ENCODE peak calls at places on chromosomes 6 and 20, in four cellular contexts. R, C, I and B are unnamed samples.

GRCh38 chr20:15187612-15188011 is 850.2 kb upstream of the FLRT3 start:
- DNase-seq in C (no peak), I (no peak), R (no peak), B (no peak)

GRCh38 chr20:32017711-32018251 is 7.5 kb downstream of the CCM2L start:
- DNase-seq in C (no peak), I (no peak), R (no peak), B (peak)

GRCh38 chr6:159008656-159009288 is 8.8 kb upstream of the RSPH3 start:
- DNase-seq in C (peak), I (peak), R (no peak), B (peak)

GRCh38 chr20:58048096-58048702 is 180.3 kb downstream of the ANKRD60 start:
- DNase-seq in R (peak), C (peak), I (peak), B (no peak)

GRCh38 chr20:48523191-48523757 is 304.5 kb downstream of the PREX1 start:
- DNase-seq in I (peak), R (peak), C (peak), B (peak)

GRCh38 chr6:68876792-68877493 is 241.9 kb downstream of the ADGRB3 start:
- DNase-seq in R (no peak), I (peak), C (no peak), B (peak)

GRCh38 chr6:108559884-108560462 is 744 bp upstream of the FOXO3 start:
- DNase-seq in I (peak), C (peak), R (peak), B (peak)

GRCh38 chr6:119313937-119314893 is 35.3 kb downstream of the MAN1A1 start:
- DNase-seq in R (no peak), I (no peak), C (no peak), B (no peak)

GRCh38 chr6:17574871-17575560 is 25.1 kb upstream of the FAM8A1 start:
- DNase-seq in I (peak), C (peak), R (peak), B (no peak)

GRCh38 chr6:7080311-7080710 is 27.4 kb upstream of the RREB1 start:
- DNase-seq in R (no peak), C (no peak), I (no peak), B (no peak)

GRCh38 chr6:109242923-109243322 is 139.3 kb downstream of the CD164 start:
- DNase-seq in C (peak), I (no peak), R (no peak), B (no peak)

GRCh38 chr6:24332306-24332705 is 25.6 kb downstream of the DCDC2 start:
- DNase-seq in C (no peak), I (peak), R (peak), B (no peak)

GRCh38 chr6:122789862-122790739 is 1.0 kb downstream of the SMPDL3A start:
- DNase-seq in R (peak), I (peak), C (no peak), B (peak)

GRCh38 chr6:163922562-163922961 is 508.0 kb downstream of the QKI start:
- DNase-seq in I (no peak), C (no peak), R (no peak), B (no peak)

GRCh38 chr20:61260905-61261304 is 8.8 kb downstream of the CDH4 start:
- DNase-seq in I (no peak), C (no peak), R (no peak), B (no peak)
- TF ChIP-seq CTCF in I (no peak), C (no peak), R (peak), B (no peak)

GRCh38 chr6:35716798-35717197 is 20.0 kb upstream of the ARMC12 start:
- DNase-seq in R (no peak), C (no peak), I (no peak), B (no peak)
- TF ChIP-seq CTCF in R (no peak), C (no peak), I (no peak), B (no peak)

DNA sequence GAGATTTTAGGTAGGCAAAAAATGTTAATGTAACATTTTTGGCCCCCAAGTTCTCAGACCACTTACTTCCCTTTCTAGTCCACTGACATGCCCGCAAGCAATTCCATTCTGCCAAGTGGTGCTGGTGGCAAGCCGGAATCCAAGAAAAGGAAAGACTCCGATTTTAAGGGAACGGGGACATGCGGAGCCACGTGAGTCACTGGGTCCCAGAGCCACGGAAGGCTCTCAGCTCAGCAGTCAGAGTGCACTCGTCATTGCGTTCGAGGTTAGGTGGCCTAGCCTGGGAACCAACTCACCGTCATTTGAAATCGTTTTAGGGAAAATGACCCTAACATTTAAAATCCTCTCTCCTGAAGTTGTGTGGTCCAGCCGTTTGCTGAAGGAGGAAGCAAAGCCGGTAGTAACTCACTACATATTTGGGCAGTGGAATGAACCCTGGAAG is 711 bp upstream of the SIRT5 start:
- DNase-seq in R (peak), C (peak), I (peak), B (no peak)
- TF ChIP-seq CTCF in R (no peak), C (no peak), I (no peak), B (no peak)

GRCh38 chr6:13538084-13538483 is 36.3 kb upstream of the SIRT5 start:
- DNase-seq in C (peak), I (peak), R (peak), B (peak)
- TF ChIP-seq CTCF in C (peak), I (peak), R (peak), B (peak)

GRCh38 chr6:34126419-34126818 is 19.5 kb downstream of the GRM4 start:
- DNase-seq in R (no peak), I (no peak), C (no peak), B (no peak)
- TF ChIP-seq CTCF in R (no peak), I (no peak), C (peak), B (no peak)

DNA sequence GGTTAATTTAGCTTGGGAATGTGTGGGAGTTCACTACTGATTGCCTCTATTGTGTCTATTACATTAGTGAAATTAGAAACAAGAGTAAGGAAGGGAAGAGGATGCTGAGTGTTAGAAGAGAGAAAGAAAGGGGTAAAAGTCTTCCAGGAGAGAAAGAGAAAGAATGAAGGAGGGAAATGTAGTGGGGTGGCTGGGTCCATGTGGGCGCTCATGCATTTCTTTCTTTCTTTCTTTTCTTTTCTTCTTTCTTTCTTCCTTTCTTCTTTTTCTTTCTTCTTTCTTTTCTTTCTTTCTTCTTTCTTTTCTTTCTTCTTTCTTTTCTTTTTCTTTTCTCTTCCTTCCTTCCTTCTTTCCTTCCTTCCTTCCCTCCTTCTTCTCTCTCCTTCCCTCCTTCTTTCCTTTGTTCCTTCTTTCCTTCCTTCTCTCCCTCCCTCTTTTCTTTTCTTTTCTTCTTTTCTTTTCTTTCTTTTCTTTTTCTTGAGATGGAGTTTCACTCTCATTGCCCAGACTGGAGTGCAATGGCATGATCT is 16.2 kb upstream of the SALL4 start:
- DNase-seq in R (no peak), I (no peak), C (no peak), B (no peak)
- TF ChIP-seq CTCF in R (no peak), I (no peak), C (no peak), B (no peak)

GRCh38 chr6:156175971-156176421 is 601.2 kb upstream of the ARID1B start:
- DNase-seq in C (no peak), I (peak), R (no peak), B (no peak)
- TF ChIP-seq CTCF in C (no peak), I (no peak), R (peak), B (no peak)

GRCh38 chr6:13846841-13847240 is 32.5 kb upstream of the MCUR1 start:
- DNase-seq in C (no peak), R (no peak), I (no peak), B (no peak)
- TF ChIP-seq CTCF in C (no peak), R (peak), I (no peak), B (no peak)